ENCODE peak calls at places on chromosomes 12 and 14, in six cellular contexts. Z is astrocyte of the spinal cord; P is WERI-Rb-1; X is colonic mucosa; E is lung microvascular endothelial cell; C is stimulated activated CD8-positive, alpha-beta memory T cell treated with anti-CD3 and anti-CD28 coated beads, Interleukin-15, amount 100 ng/mL, for 48 hours. D is an unnamed sample.

GRCh38 chr12:132450391-132451171 is 39.4 kb upstream of the FBRSL1 start:
- DNase-seq in E (no peak), P (peak), C (no peak), X (no peak), Z (no peak), D (no peak)

GRCh38 chr14:88882236-88882635 is 57.8 kb downstream of the TTC8 start:
- DNase-seq in P (no peak), X (no peak), Z (peak), E (no peak), C (no peak), D (no peak)

GRCh38 chr12:6635375-6635855 is 344 bp downstream of the LPAR5 start:
- DNase-seq in P (no peak), Z (no peak), E (no peak), X (peak), C (peak), D (no peak)

GRCh38 chr12:113239811-113240331 is 18.6 kb downstream of the TPCN1 start:
- DNase-seq in C (no peak), E (no peak), X (peak), P (no peak), Z (no peak), D (no peak)

GRCh38 chr12:16605666-16606116 is 271 bp downstream of the LMO3 start:
- DNase-seq in X (no peak), E (no peak), P (peak), Z (no peak), C (no peak), D (no peak)

GRCh38 chr14:38400751-38401150 is 144.9 kb upstream of the CLEC14A start:
- DNase-seq in E (no peak), P (no peak), C (no peak), Z (no peak), X (no peak), D (no peak)

GRCh38 chr14:33364536-33364935 is 425.9 kb downstream of the NPAS3 start:
- DNase-seq in P (peak), C (no peak), X (no peak), E (no peak), Z (no peak), D (no peak)

GRCh38 chr12:121264951-121265350 is 31.6 kb downstream of the CAMKK2 start:
- DNase-seq in Z (no peak), C (no peak), E (no peak), X (no peak), P (no peak), D (no peak)

GRCh38 chr12:124833693-124834122 is 30.0 kb downstream of the SCARB1 start:
- DNase-seq in Z (peak), C (no peak), X (no peak), P (no peak), E (no peak), D (no peak)

GRCh38 chr12:120142231-120142877 is 25.8 kb upstream of the RAB35 start:
- DNase-seq in X (no peak), Z (no peak), E (no peak), C (no peak), P (no peak), D (no peak)

D was measured in SW 1271.